ENCODE peak calls at places on chromosome 15, in five cellular contexts. One of them, this sample, is unnamed.
A peak's percentile ranks its signal among the peaks of the same experiment; 100 is the strongest.

GRCh38 chr15:80662129-80662528 is 33.0 kb upstream of the ABHD17C start:
- DNase-seq in activated CD4-positive, alpha-beta T cell treated with anti-CD3 and anti-CD28 coated beads, Interleukin-2, amount 10 ng/mL, durations not matched to agents 7 days and 5 days: no peak
- DNase-seq in GM12891: no peak
- DNase-seq in AG08396: no peak
- DNase-seq in HT-29: no peak
- DNase-seq in this sample: no peak

GRCh38 chr15:52808996-52809395 is 18.9 kb upstream of the ONECUT1 start:
- DNase-seq in activated CD4-positive, alpha-beta T cell treated with anti-CD3 and anti-CD28 coated beads, Interleukin-2, amount 10 ng/mL, durations not matched to agents 7 days and 5 days: no peak
- DNase-seq in GM12891: no peak
- DNase-seq in AG08396: no peak
- DNase-seq in HT-29: no peak
- DNase-seq in this sample: no peak

GRCh38 chr15:38323895-38324294 is 71.3 kb downstream of the SPRED1 start:
- DNase-seq in activated CD4-positive, alpha-beta T cell treated with anti-CD3 and anti-CD28 coated beads, Interleukin-2, amount 10 ng/mL, durations not matched to agents 7 days and 5 days: no peak
- DNase-seq in GM12891: no peak
- DNase-seq in AG08396: no peak
- DNase-seq in HT-29: no peak
- DNase-seq in this sample: no peak

GRCh38 chr15:88247914-88248313 is 8.6 kb downstream of the NTRK3 start:
- DNase-seq in activated CD4-positive, alpha-beta T cell treated with anti-CD3 and anti-CD28 coated beads, Interleukin-2, amount 10 ng/mL, durations not matched to agents 7 days and 5 days: no peak
- DNase-seq in GM12891: no peak
- DNase-seq in AG08396: no peak
- DNase-seq in HT-29: no peak
- DNase-seq in this sample: no peak

GRCh38 chr15:76936671-76937070 is 5.1 kb downstream of the RCN2 start:
- DNase-seq in activated CD4-positive, alpha-beta T cell treated with anti-CD3 and anti-CD28 coated beads, Interleukin-2, amount 10 ng/mL, durations not matched to agents 7 days and 5 days: no peak
- DNase-seq in GM12891: no peak
- DNase-seq in AG08396: no peak
- DNase-seq in HT-29: no peak
- DNase-seq in this sample: no peak

GRCh38 chr15:48112242-48112641 is 8.5 kb upstream of the SLC24A5 start:
- DNase-seq in activated CD4-positive, alpha-beta T cell treated with anti-CD3 and anti-CD28 coated beads, Interleukin-2, amount 10 ng/mL, durations not matched to agents 7 days and 5 days: no peak
- DNase-seq in GM12891: no peak
- DNase-seq in AG08396: no peak
- DNase-seq in HT-29: peak; percentile 57
- DNase-seq in this sample: no peak

GRCh38 chr15:95323798-95324197 is 1006.7 kb upstream of the NR2F2 start:
- DNase-seq in activated CD4-positive, alpha-beta T cell treated with anti-CD3 and anti-CD28 coated beads, Interleukin-2, amount 10 ng/mL, durations not matched to agents 7 days and 5 days: no peak
- DNase-seq in GM12891: no peak
- DNase-seq in AG08396: no peak
- DNase-seq in HT-29: no peak
- DNase-seq in this sample: no peak

GRCh38 chr15:47429376-47429775 is 287.9 kb upstream of the SEMA6D start:
- DNase-seq in activated CD4-positive, alpha-beta T cell treated with anti-CD3 and anti-CD28 coated beads, Interleukin-2, amount 10 ng/mL, durations not matched to agents 7 days and 5 days: no peak
- DNase-seq in GM12891: no peak
- DNase-seq in AG08396: no peak
- DNase-seq in HT-29: no peak
- DNase-seq in this sample: no peak

GRCh38 chr15:64275934-64276333 is 80.0 kb downstream of the CSNK1G1 start:
- DNase-seq in activated CD4-positive, alpha-beta T cell treated with anti-CD3 and anti-CD28 coated beads, Interleukin-2, amount 10 ng/mL, durations not matched to agents 7 days and 5 days: no peak
- DNase-seq in GM12891: no peak
- DNase-seq in AG08396: no peak
- DNase-seq in HT-29: no peak
- DNase-seq in this sample: no peak

GRCh38 chr15:74430510-74430951 is 3.2 kb downstream of the SEMA7A start:
- DNase-seq in activated CD4-positive, alpha-beta T cell treated with anti-CD3 and anti-CD28 coated beads, Interleukin-2, amount 10 ng/mL, durations not matched to agents 7 days and 5 days: no peak
- DNase-seq in GM12891: no peak
- DNase-seq in AG08396: no peak
- DNase-seq in HT-29: no peak
- DNase-seq in this sample: no peak

GRCh38 chr15:59138243-59138642 is 33.3 kb downstream of the CCNB2 start:
- DNase-seq in activated CD4-positive, alpha-beta T cell treated with anti-CD3 and anti-CD28 coated beads, Interleukin-2, amount 10 ng/mL, durations not matched to agents 7 days and 5 days: peak; percentile 59
- DNase-seq in GM12891: peak; percentile 70
- DNase-seq in AG08396: peak; percentile 47
- DNase-seq in HT-29: peak; percentile 73
- DNase-seq in this sample: peak; percentile 87

GRCh38 chr15:68888419-68888818 is 41.9 kb upstream of the SPESP1 start:
- DNase-seq in activated CD4-positive, alpha-beta T cell treated with anti-CD3 and anti-CD28 coated beads, Interleukin-2, amount 10 ng/mL, durations not matched to agents 7 days and 5 days: no peak
- DNase-seq in GM12891: no peak
- DNase-seq in AG08396: no peak
- DNase-seq in HT-29: no peak
- DNase-seq in this sample: no peak

GRCh38 chr15:67050062-67050461 is 15.3 kb upstream of the SMAD3 start:
- DNase-seq in activated CD4-positive, alpha-beta T cell treated with anti-CD3 and anti-CD28 coated beads, Interleukin-2, amount 10 ng/mL, durations not matched to agents 7 days and 5 days: no peak
- DNase-seq in GM12891: no peak
- DNase-seq in AG08396: no peak
- DNase-seq in HT-29: no peak
- DNase-seq in this sample: no peak

GRCh38 chr15:90618330-90619136 is 88.8 kb downstream of the CRTC3 start:
- DNase-seq in activated CD4-positive, alpha-beta T cell treated with anti-CD3 and anti-CD28 coated beads, Interleukin-2, amount 10 ng/mL, durations not matched to agents 7 days and 5 days: no peak
- DNase-seq in GM12891: no peak
- DNase-seq in AG08396: no peak
- DNase-seq in HT-29: no peak
- DNase-seq in this sample: no peak

GRCh38 chr15:91338763-91339162 is 238.7 kb downstream of the SV2B start:
- DNase-seq in activated CD4-positive, alpha-beta T cell treated with anti-CD3 and anti-CD28 coated beads, Interleukin-2, amount 10 ng/mL, durations not matched to agents 7 days and 5 days: peak; percentile 18
- DNase-seq in GM12891: no peak
- DNase-seq in AG08396: no peak
- DNase-seq in HT-29: peak; percentile 30
- DNase-seq in this sample: no peak

GRCh38 chr15:79970921-79971434 is at the start of gene BCL2A1:
- DNase-seq in activated CD4-positive, alpha-beta T cell treated with anti-CD3 and anti-CD28 coated beads, Interleukin-2, amount 10 ng/mL, durations not matched to agents 7 days and 5 days: peak; percentile 71
- DNase-seq in GM12891: no peak
- DNase-seq in AG08396: peak; percentile 63
- DNase-seq in HT-29: no peak
- DNase-seq in this sample: peak; percentile 25

GRCh38 chr15:81160312-81161214 is 26.5 kb downstream of the CFAP161 start:
- DNase-seq in activated CD4-positive, alpha-beta T cell treated with anti-CD3 and anti-CD28 coated beads, Interleukin-2, amount 10 ng/mL, durations not matched to agents 7 days and 5 days: no peak
- DNase-seq in GM12891: no peak
- DNase-seq in AG08396: peak; percentile 79
- DNase-seq in HT-29: no peak
- DNase-seq in this sample: no peak

GRCh38 chr15:85407421-85408269 is 27.2 kb downstream of the AKAP13 start:
- DNase-seq in activated CD4-positive, alpha-beta T cell treated with anti-CD3 and anti-CD28 coated beads, Interleukin-2, amount 10 ng/mL, durations not matched to agents 7 days and 5 days: peak; percentile 17
- DNase-seq in GM12891: no peak
- DNase-seq in AG08396: peak; percentile 75
- DNase-seq in HT-29: peak; percentile 64
- DNase-seq in this sample: no peak

GRCh38 chr15:39431371-39431770 is 149.5 kb upstream of the THBS1 start:
- DNase-seq in activated CD4-positive, alpha-beta T cell treated with anti-CD3 and anti-CD28 coated beads, Interleukin-2, amount 10 ng/mL, durations not matched to agents 7 days and 5 days: no peak
- DNase-seq in GM12891: no peak
- DNase-seq in AG08396: no peak
- DNase-seq in HT-29: no peak
- DNase-seq in this sample: no peak

GRCh38 chr15:39270976-39271375 is 309.9 kb upstream of the THBS1 start:
- DNase-seq in activated CD4-positive, alpha-beta T cell treated with anti-CD3 and anti-CD28 coated beads, Interleukin-2, amount 10 ng/mL, durations not matched to agents 7 days and 5 days: no peak
- DNase-seq in GM12891: no peak
- DNase-seq in AG08396: peak; percentile 63
- DNase-seq in HT-29: no peak
- DNase-seq in this sample: no peak

GRCh38 chr15:96115642-96116041 is 214.9 kb upstream of the NR2F2 start:
- DNase-seq in activated CD4-positive, alpha-beta T cell treated with anti-CD3 and anti-CD28 coated beads, Interleukin-2, amount 10 ng/mL, durations not matched to agents 7 days and 5 days: no peak
- DNase-seq in GM12891: no peak
- DNase-seq in AG08396: peak; percentile 17
- DNase-seq in HT-29: no peak
- DNase-seq in this sample: no peak